ENCODE peak calls at places on chromosomes 11 and 22, in six cellular contexts. One of them, this sample, is unnamed.

GRCh38 chr11:35491231-35491871 is 34.1 kb downstream of the PAMR1 start:
- DNase-seq in stomach: no peak
- DNase-seq in brain microvascular endothelial cell: peak
- DNase-seq in CD4-positive, alpha-beta T cell: no peak
- DNase-seq in heart left ventricle: no peak
- DNase-seq in GM20000: no peak
- DNase-seq in this sample: no peak

GRCh38 chr11:68340003-68340767 is 27.8 kb downstream of the LRP5 start:
- DNase-seq in CD4-positive, alpha-beta T cell: no peak
- DNase-seq in stomach: no peak
- DNase-seq in heart left ventricle: no peak
- DNase-seq in GM20000: peak
- DNase-seq in brain microvascular endothelial cell: no peak
- DNase-seq in this sample: no peak

GRCh38 chr11:117823294-117823940 is 1.1 kb downstream of the FXYD2 start:
- DNase-seq in CD4-positive, alpha-beta T cell: no peak
- DNase-seq in heart left ventricle: peak
- DNase-seq in GM20000: no peak
- DNase-seq in brain microvascular endothelial cell: peak
- DNase-seq in stomach: no peak
- DNase-seq in this sample: no peak

GRCh38 chr11:130215531-130216220 is 56.1 kb downstream of the ST14 start:
- DNase-seq in GM20000: no peak
- DNase-seq in stomach: peak
- DNase-seq in brain microvascular endothelial cell: no peak
- DNase-seq in heart left ventricle: no peak
- DNase-seq in CD4-positive, alpha-beta T cell: no peak
- DNase-seq in this sample: no peak

GRCh38 chr11:20112291-20113146 is 47.8 kb downstream of the DBX1 start:
- DNase-seq in heart left ventricle: peak
- DNase-seq in GM20000: no peak
- DNase-seq in CD4-positive, alpha-beta T cell: no peak
- DNase-seq in stomach: peak
- DNase-seq in brain microvascular endothelial cell: peak
- DNase-seq in this sample: peak

GRCh38 chr22:46937939-46938338 is 175.5 kb downstream of the TBC1D22A start:
- DNase-seq in brain microvascular endothelial cell: no peak
- DNase-seq in CD4-positive, alpha-beta T cell: no peak
- DNase-seq in stomach: no peak
- DNase-seq in GM20000: no peak
- DNase-seq in heart left ventricle: no peak
- DNase-seq in this sample: no peak

GRCh38 chr22:42389137-42389536 is 43.1 kb downstream of the NFAM1 start:
- DNase-seq in CD4-positive, alpha-beta T cell: no peak
- DNase-seq in stomach: no peak
- DNase-seq in brain microvascular endothelial cell: no peak
- DNase-seq in heart left ventricle: no peak
- DNase-seq in GM20000: no peak
- DNase-seq in this sample: no peak

GRCh38 chr11:75265851-75266531 is 25.4 kb downstream of the TPBGL start:
- DNase-seq in stomach: no peak
- DNase-seq in brain microvascular endothelial cell: no peak
- DNase-seq in GM20000: no peak
- DNase-seq in CD4-positive, alpha-beta T cell: no peak
- DNase-seq in heart left ventricle: peak
- DNase-seq in this sample: no peak

GRCh38 chr11:102955624-102956023 is at the start of gene MMP13:
- DNase-seq in brain microvascular endothelial cell: no peak
- DNase-seq in heart left ventricle: no peak
- DNase-seq in CD4-positive, alpha-beta T cell: no peak
- DNase-seq in GM20000: no peak
- DNase-seq in stomach: no peak
- DNase-seq in this sample: no peak

GRCh38 chr11:65381721-65382035 is 768 bp downstream of the SLC25A45 start:
- DNase-seq in heart left ventricle: no peak
- DNase-seq in CD4-positive, alpha-beta T cell: no peak
- DNase-seq in brain microvascular endothelial cell: peak
- DNase-seq in stomach: no peak
- DNase-seq in GM20000: peak
- DNase-seq in this sample: peak

GRCh38 chr22:36701941-36702640 is 1.5 kb downstream of the CACNG2 start:
- DNase-seq in GM20000: no peak
- DNase-seq in brain microvascular endothelial cell: no peak
- DNase-seq in heart left ventricle: no peak
- DNase-seq in CD4-positive, alpha-beta T cell: no peak
- DNase-seq in stomach: no peak
- DNase-seq in this sample: no peak

GRCh38 chr22:44210721-44211120 is 30.0 kb downstream of the PARVG start:
- DNase-seq in GM20000: no peak
- DNase-seq in brain microvascular endothelial cell: peak
- DNase-seq in heart left ventricle: no peak
- DNase-seq in CD4-positive, alpha-beta T cell: no peak
- DNase-seq in stomach: no peak
- DNase-seq in this sample: no peak

GRCh38 chr22:33467718-33468117 is 409.5 kb upstream of the SYN3 start:
- DNase-seq in stomach: no peak
- DNase-seq in GM20000: no peak
- DNase-seq in CD4-positive, alpha-beta T cell: no peak
- DNase-seq in brain microvascular endothelial cell: no peak
- DNase-seq in heart left ventricle: no peak
- DNase-seq in this sample: no peak

GRCh38 chr11:897226-898159 is 13.1 kb downstream of the CHID1 start:
- DNase-seq in stomach: no peak
- DNase-seq in GM20000: no peak
- DNase-seq in CD4-positive, alpha-beta T cell: no peak
- DNase-seq in brain microvascular endothelial cell: no peak
- DNase-seq in heart left ventricle: no peak
- DNase-seq in this sample: no peak

GRCh38 chr11:899724-900123 is 10.9 kb downstream of the CHID1 start:
- DNase-seq in GM20000: no peak
- DNase-seq in CD4-positive, alpha-beta T cell: no peak
- DNase-seq in stomach: no peak
- DNase-seq in brain microvascular endothelial cell: no peak
- DNase-seq in heart left ventricle: no peak
- DNase-seq in this sample: no peak

GRCh38 chr11:900545-900944 is 10.1 kb downstream of the CHID1 start:
- DNase-seq in GM20000: no peak
- DNase-seq in CD4-positive, alpha-beta T cell: no peak
- DNase-seq in heart left ventricle: no peak
- DNase-seq in stomach: no peak
- DNase-seq in brain microvascular endothelial cell: no peak
- DNase-seq in this sample: no peak

GRCh38 chr11:898160-898517 is 12.5 kb downstream of the CHID1 start:
- DNase-seq in CD4-positive, alpha-beta T cell: no peak
- DNase-seq in heart left ventricle: no peak
- DNase-seq in GM20000: no peak
- DNase-seq in stomach: no peak
- DNase-seq in brain microvascular endothelial cell: no peak
- DNase-seq in this sample: no peak

DNA sequence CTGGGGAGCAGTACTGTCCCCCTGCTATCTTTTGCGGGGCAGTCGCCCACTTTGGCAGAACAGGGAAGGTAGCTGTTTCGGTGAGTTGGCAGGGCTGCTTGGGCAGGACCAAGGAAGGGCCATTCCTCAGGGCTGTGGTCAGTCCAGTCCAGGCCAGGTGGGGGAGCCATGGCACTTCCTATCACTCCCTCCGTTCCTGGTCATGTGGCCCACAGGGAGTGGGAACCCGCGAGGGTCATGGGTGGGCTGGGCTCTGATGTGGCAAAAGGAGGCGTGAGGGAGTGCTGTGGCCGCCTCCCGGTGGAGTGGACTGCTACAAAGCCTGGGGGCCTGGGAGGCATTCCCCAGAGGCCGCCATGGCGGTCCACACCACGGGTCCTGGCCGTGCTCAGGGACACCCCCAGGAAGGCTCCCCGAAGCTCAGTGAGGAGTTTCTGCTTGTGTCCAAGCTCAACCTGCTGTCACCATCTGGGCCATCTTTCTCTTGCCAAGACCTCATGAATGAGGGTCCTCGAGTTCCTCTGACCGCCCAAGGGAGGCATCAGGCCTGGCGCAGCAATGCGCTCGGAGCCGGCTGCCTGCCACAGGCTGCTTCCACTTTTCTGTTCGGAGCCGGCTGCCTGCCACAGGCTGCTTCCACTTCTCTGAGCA is 11.9 kb downstream of the CHID1 start:
- DNase-seq in GM20000: no peak
- DNase-seq in stomach: no peak
- DNase-seq in heart left ventricle: no peak
- DNase-seq in brain microvascular endothelial cell: no peak
- DNase-seq in CD4-positive, alpha-beta T cell: no peak
- DNase-seq in this sample: no peak
- TF ChIP-seq CTCF in GM20000: no peak
- TF ChIP-seq CTCF in stomach: no peak
- TF ChIP-seq CTCF in heart left ventricle: no peak
- TF ChIP-seq CTCF in brain microvascular endothelial cell: peak
- TF ChIP-seq CTCF in CD4-positive, alpha-beta T cell: no peak
- TF ChIP-seq CTCF in this sample: peak

DNA sequence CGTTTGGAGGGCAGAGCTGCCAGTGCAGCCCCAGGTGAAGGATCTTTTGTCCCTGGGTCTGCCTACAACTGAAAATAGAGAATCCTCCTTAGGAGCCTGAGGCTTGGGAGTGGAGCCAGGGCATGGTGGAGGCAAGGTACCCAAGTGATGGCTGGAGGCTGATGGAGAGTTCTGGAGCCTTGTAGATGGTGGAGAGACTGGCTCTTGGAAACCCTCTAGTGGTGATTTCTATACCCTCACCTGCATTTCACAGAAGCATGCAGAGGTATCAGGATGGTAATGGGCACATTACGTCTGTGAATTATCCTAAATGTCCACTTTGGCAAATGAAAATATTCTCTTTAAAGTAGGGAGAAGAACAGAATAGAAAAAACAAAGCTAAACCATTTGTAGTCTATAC is 44.4 kb downstream of the INSC start:
- DNase-seq in CD4-positive, alpha-beta T cell: no peak
- DNase-seq in heart left ventricle: no peak
- DNase-seq in GM20000: peak
- DNase-seq in brain microvascular endothelial cell: peak
- DNase-seq in stomach: no peak
- DNase-seq in this sample: no peak
- TF ChIP-seq CTCF in CD4-positive, alpha-beta T cell: no peak
- TF ChIP-seq CTCF in heart left ventricle: peak
- TF ChIP-seq CTCF in GM20000: no peak
- TF ChIP-seq CTCF in brain microvascular endothelial cell: peak
- TF ChIP-seq CTCF in stomach: no peak
- TF ChIP-seq CTCF in this sample: peak

DNA sequence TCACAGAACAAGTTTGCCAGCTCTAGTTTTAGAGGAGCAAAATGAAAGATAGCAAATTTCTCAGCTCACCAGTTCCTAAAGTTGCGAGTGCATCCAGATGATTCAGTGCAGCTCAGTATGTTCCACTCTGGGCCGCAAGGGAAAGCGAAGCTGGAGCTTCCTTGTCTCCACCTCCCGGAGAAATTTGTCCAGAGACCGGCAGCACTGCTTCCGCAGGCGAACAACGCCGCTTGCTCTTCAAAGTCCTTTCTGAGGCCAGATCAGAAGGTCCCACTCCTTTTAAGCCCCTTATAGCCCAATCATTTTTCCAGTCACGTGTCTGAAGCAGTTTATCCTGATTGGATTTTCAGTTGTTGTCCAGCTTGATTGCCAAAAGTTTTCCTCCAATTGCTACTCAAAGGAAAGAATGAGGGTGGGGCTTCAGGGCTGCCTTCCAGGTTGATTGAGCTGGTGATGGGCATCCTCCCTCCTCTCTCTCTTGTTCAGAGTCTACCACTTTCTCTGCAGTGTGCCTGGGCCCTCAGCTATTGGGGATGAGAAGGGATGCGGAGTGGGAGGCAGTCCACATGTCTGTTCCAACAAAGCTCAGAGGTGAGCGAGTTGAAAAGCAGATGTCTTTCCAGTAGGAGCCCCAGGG is at the start of gene ZNF280A:
- DNase-seq in brain microvascular endothelial cell: peak
- DNase-seq in stomach: no peak
- DNase-seq in GM20000: no peak
- DNase-seq in CD4-positive, alpha-beta T cell: no peak
- DNase-seq in heart left ventricle: no peak
- DNase-seq in this sample: no peak
- TF ChIP-seq CTCF in brain microvascular endothelial cell: peak
- TF ChIP-seq CTCF in stomach: no peak
- TF ChIP-seq CTCF in GM20000: no peak
- TF ChIP-seq CTCF in CD4-positive, alpha-beta T cell: no peak
- TF ChIP-seq CTCF in heart left ventricle: no peak
- TF ChIP-seq CTCF in this sample: no peak

GRCh38 chr11:87028688-87029087 is 9.0 kb upstream of the TMEM135 start:
- DNase-seq in CD4-positive, alpha-beta T cell: no peak
- DNase-seq in GM20000: no peak
- DNase-seq in heart left ventricle: no peak
- DNase-seq in stomach: no peak
- DNase-seq in brain microvascular endothelial cell: no peak
- DNase-seq in this sample: no peak

GRCh38 chr11:87033561-87033960 is 4.2 kb upstream of the TMEM135 start:
- DNase-seq in brain microvascular endothelial cell: no peak
- DNase-seq in stomach: no peak
- DNase-seq in CD4-positive, alpha-beta T cell: no peak
- DNase-seq in heart left ventricle: no peak
- DNase-seq in GM20000: no peak
- DNase-seq in this sample: no peak

GRCh38 chr11:87031433-87032170 is 6.1 kb upstream of the TMEM135 start:
- DNase-seq in GM20000: no peak
- DNase-seq in CD4-positive, alpha-beta T cell: no peak
- DNase-seq in heart left ventricle: no peak
- DNase-seq in stomach: no peak
- DNase-seq in brain microvascular endothelial cell: no peak
- DNase-seq in this sample: no peak

GRCh38 chr11:87035976-87036583 is 1.7 kb upstream of the TMEM135 start:
- DNase-seq in brain microvascular endothelial cell: no peak
- DNase-seq in heart left ventricle: no peak
- DNase-seq in GM20000: no peak
- DNase-seq in stomach: no peak
- DNase-seq in CD4-positive, alpha-beta T cell: no peak
- DNase-seq in this sample: no peak

DNA sequence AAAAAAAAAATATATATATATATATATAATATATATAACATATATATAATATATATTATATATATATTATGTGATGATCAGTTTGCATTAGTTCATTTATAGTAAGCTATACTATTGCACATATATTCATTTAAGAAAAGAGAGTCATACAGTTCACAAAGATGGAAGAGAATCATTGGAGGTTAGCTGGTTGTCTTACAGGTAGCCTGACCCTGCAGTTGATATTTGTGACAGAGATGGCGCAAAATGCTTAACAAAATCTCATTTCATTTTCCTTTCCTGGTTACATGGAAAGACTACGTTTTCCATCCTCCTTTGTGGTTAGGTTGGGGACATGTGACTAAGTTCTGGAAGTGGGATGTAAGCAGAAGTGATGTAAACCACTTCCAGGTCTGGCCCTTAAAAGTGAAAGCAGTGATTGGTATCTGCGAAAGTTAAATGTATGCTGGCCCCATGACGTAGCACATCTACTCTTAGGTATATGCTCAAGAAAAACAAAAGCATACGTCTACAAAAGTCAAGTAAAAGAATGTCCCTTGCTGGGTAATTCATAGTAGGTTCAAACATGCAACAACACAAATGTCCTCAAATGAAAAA is 7.2 kb upstream of the TMEM135 start:
- DNase-seq in heart left ventricle: no peak
- DNase-seq in GM20000: no peak
- DNase-seq in brain microvascular endothelial cell: no peak
- DNase-seq in stomach: no peak
- DNase-seq in CD4-positive, alpha-beta T cell: no peak
- DNase-seq in this sample: no peak
- TF ChIP-seq CTCF in heart left ventricle: no peak
- TF ChIP-seq CTCF in GM20000: no peak
- TF ChIP-seq CTCF in brain microvascular endothelial cell: no peak
- TF ChIP-seq CTCF in stomach: no peak
- TF ChIP-seq CTCF in CD4-positive, alpha-beta T cell: no peak
- TF ChIP-seq CTCF in this sample: no peak

GRCh38 chr11:126357969-126358762 is 2.7 kb downstream of the ST3GAL4 start:
- DNase-seq in heart left ventricle: peak
- DNase-seq in GM20000: no peak
- DNase-seq in stomach: no peak
- DNase-seq in CD4-positive, alpha-beta T cell: no peak
- DNase-seq in brain microvascular endothelial cell: no peak
- DNase-seq in this sample: peak
- TF ChIP-seq CTCF in heart left ventricle: no peak
- TF ChIP-seq CTCF in GM20000: no peak
- TF ChIP-seq CTCF in stomach: no peak
- TF ChIP-seq CTCF in CD4-positive, alpha-beta T cell: no peak
- TF ChIP-seq CTCF in brain microvascular endothelial cell: peak
- TF ChIP-seq CTCF in this sample: no peak